ENCODE peak calls at places on chromosomes 2 and 18, in eight cellular contexts. L is ovary; D is CD8-positive, alpha-beta T cell; Q is aorta; M is PC-9; F is right lobe of liver; Y is mammary epithelial cell; H is colonic mucosa. W is an unnamed sample. For H3K4me1, the result is how much of the 10 kb centered on the place peaks cover.

GRCh38 chr18:13836559-13836958 is 12.6 kb downstream of the MC5R start:
- DNase-seq in H (no peak), M (no peak), L (no peak), D (no peak), F (no peak), Q (no peak), Y (no peak), W (no peak)

GRCh38 chr2:54678719-54679118 is 44.7 kb upstream of the EML6 start:
- DNase-seq in F (no peak), M (no peak), Y (no peak), D (no peak), Q (no peak), H (no peak), L (no peak), W (no peak)

GRCh38 chr18:10928971-10929373 is 220.4 kb downstream of the PIEZO2 start:
- DNase-seq in Y (no peak), M (no peak), L (no peak), D (no peak), H (no peak), F (no peak), Q (no peak), W (no peak)

GRCh38 chr18:51110073-51110797 is 80.2 kb downstream of the SMAD4 start:
- DNase-seq in D (peak), H (peak), F (peak), M (no peak), L (peak), Q (peak), Y (peak), W (peak)

GRCh38 chr18:34023471-34023870 is 201.2 kb downstream of the NOL4 start:
- DNase-seq in Q (no peak), H (no peak), F (no peak), Y (peak), M (no peak), L (no peak), D (no peak), W (no peak)

GRCh38 chr2:174577967-174578589 is 19.5 kb downstream of the WIPF1 start:
- DNase-seq in M (no peak), L (no peak), F (no peak), Q (no peak), H (no peak), D (no peak), Y (peak), W (peak)

GRCh38 chr2:109176489-109176888 is 47.5 kb downstream of the SH3RF3 start:
- DNase-seq in L (no peak), H (no peak), F (no peak), Y (no peak), Q (no peak), M (no peak), D (no peak), W (no peak)

GRCh38 chr2:184598313-184599053 is at the start of gene ZNF804A:
- DNase-seq in F (peak), D (no peak), M (no peak), H (peak), Y (peak), L (peak), Q (peak), W (peak)

GRCh38 chr2:118176601-118177000 is 88.3 kb downstream of the INSIG2 start:
- DNase-seq in D (no peak), M (no peak), F (no peak), Y (no peak), H (no peak), L (no peak), Q (no peak), W (no peak)

GRCh38 chr18:55838841-55839240 is 250.8 kb upstream of the TCF4 start:
- DNase-seq in M (no peak), D (no peak), H (no peak), L (no peak), Y (peak), Q (no peak), F (no peak), W (peak)

GRCh38 chr2:39511219-39511785 is 74.2 kb upstream of the MAP4K3 start:
- DNase-seq in D (no peak), M (no peak), Q (no peak), F (no peak), H (no peak), L (peak), Y (no peak), W (no peak)

GRCh38 chr2:39512434-39512935 is 75.4 kb upstream of the MAP4K3 start:
- DNase-seq in L (peak), M (no peak), Y (no peak), H (peak), D (no peak), Q (no peak), F (no peak), W (no peak)

GRCh38 chr2:39508243-39508642 is 71.2 kb upstream of the MAP4K3 start:
- DNase-seq in F (no peak), Q (no peak), Y (no peak), D (no peak), M (no peak), L (no peak), H (no peak), W (no peak)

GRCh38 chr2:39511786-39512433 is 74.8 kb upstream of the MAP4K3 start:
- DNase-seq in F (peak), H (peak), Y (no peak), M (no peak), Q (no peak), L (no peak), D (no peak), W (no peak)

GRCh38 chr2:39510087-39510486 is 73.0 kb upstream of the MAP4K3 start:
- DNase-seq in Y (no peak), L (no peak), D (no peak), H (no peak), F (no peak), M (no peak), Q (no peak), W (no peak)
- H3K4me1 ChIP-seq in Y (under half), L (under half), D (under half), H (under half), F (under half), M (under half), Q (under half), W (under half)

DNA sequence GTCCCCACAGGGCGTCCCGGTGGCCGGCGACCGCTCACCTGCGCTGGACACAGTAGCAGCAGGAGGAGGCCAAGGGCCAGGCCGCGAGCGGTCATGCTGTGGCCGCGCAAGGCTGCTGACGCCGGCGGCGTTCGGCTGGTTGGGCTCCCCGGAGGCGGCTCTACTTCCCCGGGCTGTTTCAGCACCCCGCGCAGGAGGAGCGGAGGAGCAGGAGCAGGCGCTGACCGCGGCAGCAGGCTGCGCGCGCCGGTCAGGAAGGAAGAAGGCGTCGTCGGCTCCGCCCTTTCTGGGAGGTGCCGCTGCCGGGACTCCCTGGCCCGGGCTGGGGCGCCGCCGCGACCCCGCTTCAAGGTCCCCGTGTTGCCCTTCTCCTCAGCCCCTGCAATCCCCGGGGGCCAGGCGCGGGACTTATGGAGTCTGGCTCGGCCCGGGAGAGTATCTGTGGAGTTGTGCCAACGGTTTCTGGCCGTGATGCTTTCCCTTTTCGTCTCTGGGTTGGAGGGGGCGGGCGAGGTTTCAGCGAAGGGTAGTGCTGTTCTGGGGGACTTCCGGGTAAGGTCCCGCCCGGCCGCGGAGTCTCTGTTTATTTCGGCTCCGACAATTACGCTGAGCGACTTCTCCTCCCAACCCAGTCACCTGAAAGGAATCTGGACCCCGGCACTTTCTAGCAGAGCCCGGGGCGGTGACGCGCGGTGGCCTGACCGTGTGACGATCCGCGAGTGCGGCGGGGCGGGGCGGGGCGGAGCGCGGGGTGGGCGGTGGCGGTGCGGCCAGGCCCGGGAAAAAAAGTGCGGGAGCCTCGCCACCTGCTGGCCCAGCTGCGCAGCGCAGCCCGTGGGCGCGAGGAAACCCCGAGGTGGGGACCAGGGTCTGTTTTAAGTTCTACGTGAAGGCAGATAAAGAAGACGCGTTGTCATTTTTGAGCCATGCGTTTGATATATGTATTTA is at the start of gene NPC1:
- DNase-seq in M (peak), L (peak), D (peak), Y (peak), F (peak), H (peak), Q (peak), W (peak)
- H3K4me1 ChIP-seq in M (under half), L (under half), D (under half), Y (under half), F (under half), H (under half), Q (under half), W (under half)

DNA sequence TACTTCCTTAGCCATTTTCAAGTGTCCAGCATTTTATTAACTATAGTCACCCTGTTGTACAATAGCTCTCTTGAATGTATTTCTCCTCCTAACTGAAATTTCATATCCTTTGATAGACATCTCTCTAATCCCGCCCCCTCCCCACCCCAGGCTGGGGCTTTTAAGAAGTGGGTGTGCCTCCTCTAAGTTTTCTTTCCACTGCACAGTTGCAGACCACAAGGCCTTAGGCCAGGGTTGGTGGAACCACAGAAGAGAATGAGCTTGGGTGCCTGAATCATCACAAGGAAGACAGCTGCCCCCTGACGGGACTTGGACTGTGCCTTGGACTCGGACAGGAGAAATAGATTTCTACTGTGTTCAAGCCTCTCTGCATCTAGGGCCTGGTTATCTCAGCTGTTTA is 193.4 kb downstream of the HAUS1 start:
- DNase-seq in D (no peak), H (no peak), F (no peak), Y (peak), Q (no peak), M (peak), L (no peak), W (no peak)
- H3K4me1 ChIP-seq in D (under half), H (under half), F (under half), Y (under half), Q (under half), M (half or more), L (under half), W (under half)

GRCh38 chr18:78123144-78123909 is 856.3 kb upstream of the SALL3 start:
- DNase-seq in L (no peak), Y (no peak), H (no peak), D (no peak), F (peak), M (no peak), Q (no peak), W (no peak)

GRCh38 chr18:78127041-78127440 is 852.6 kb upstream of the SALL3 start:
- DNase-seq in L (no peak), D (no peak), Y (no peak), F (no peak), H (no peak), M (no peak), Q (no peak), W (no peak)

GRCh38 chr18:78126106-78126505 is 853.5 kb upstream of the SALL3 start:
- DNase-seq in Y (no peak), M (no peak), L (no peak), Q (no peak), D (no peak), H (no peak), F (no peak), W (no peak)

GRCh38 chr18:78125497-78125896 is 854.1 kb upstream of the SALL3 start:
- DNase-seq in Y (no peak), H (no peak), L (no peak), D (no peak), M (no peak), F (no peak), Q (no peak), W (no peak)

DNA sequence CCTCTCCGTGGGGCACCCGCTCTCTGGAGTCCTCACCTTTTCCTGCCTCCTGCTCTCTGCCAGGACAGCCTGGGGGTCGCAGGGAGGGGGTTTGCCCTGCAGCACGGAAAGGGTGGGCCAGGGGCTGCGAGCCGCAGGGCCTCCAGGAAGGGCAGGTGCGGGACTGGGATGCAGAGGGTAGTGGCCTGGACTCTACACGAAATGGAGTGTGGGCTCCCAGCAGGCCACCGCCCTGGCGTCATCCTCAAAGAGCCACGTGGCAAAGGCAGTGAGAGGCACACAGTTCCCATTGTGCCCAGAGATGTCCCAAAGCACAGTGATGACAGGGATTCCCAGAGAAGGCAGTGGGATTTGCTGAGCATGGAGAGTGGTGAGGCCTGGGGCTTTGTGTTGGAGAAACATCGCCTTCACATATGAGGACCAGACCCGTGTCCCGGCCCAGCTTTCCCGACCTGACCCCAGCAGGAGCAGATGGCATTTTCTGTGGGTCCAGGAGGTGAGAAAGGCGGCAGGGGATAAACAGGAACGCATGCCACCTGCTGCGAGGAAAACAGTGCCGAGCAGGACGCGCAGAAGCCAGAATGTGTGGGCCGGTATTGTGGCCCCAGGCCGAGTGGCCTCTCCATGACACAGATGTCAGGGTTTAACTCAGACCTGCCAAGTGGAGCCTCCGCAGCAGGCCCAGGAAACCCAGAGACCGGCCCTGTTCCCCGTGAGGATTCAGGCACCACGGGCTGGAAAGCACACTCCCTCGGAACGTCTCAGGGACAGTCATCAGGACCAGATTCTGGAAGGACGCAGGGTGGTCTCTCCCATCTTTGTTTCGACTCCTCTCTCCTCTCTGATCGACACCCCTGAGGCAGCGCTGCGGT is 855.5 kb upstream of the SALL3 start:
- DNase-seq in L (no peak), D (no peak), F (no peak), M (no peak), Y (no peak), Q (no peak), H (no peak), W (no peak)
- H3K4me1 ChIP-seq in L (under half), D (under half), F (under half), M (under half), Y (under half), Q (under half), H (under half), W (under half)

GRCh38 chr18:9609190-9609589 is 5.2 kb downstream of the PPP4R1 start:
- DNase-seq in F (no peak), Q (no peak), H (no peak), D (no peak), Y (peak), L (no peak), M (no peak), W (no peak)

GRCh38 chr18:9608728-9609127 is 5.6 kb downstream of the PPP4R1 start:
- DNase-seq in Y (no peak), M (no peak), L (no peak), D (no peak), F (no peak), Q (no peak), H (no peak), W (no peak)

GRCh38 chr18:9604348-9604747 is 10.0 kb downstream of the PPP4R1 start:
- DNase-seq in Q (no peak), Y (no peak), D (no peak), F (no peak), M (no peak), H (no peak), L (no peak), W (no peak)

GRCh38 chr18:9606039-9606438 is 8.3 kb downstream of the PPP4R1 start:
- DNase-seq in L (no peak), M (no peak), H (no peak), F (no peak), D (no peak), Q (no peak), Y (no peak), W (no peak)

GRCh38 chr18:9608298-9608697 is 6.1 kb downstream of the PPP4R1 start:
- DNase-seq in L (no peak), Y (no peak), M (no peak), H (no peak), D (no peak), Q (no peak), F (no peak), W (no peak)
- H3K4me1 ChIP-seq in L (under half), Y (under half), M (under half), H (under half), D (under half), Q (under half), F (under half), W (under half)

GRCh38 chr2:31256611-31257382 is 22.8 kb downstream of the EHD3 start:
- DNase-seq in D (no peak), Q (no peak), H (no peak), F (no peak), M (no peak), Y (no peak), L (no peak), W (no peak)
- H3K4me1 ChIP-seq in D (under half), Q (under half), H (under half), F (under half), M (under half), Y (under half), L (under half), W (under half)

GRCh38 chr2:66574701-66575624 is 140.0 kb downstream of the MEIS1 start:
- DNase-seq in H (peak), Q (peak), M (peak), Y (peak), F (peak), D (no peak), L (peak), W (peak)

GRCh38 chr2:66573866-66574265 is 138.9 kb downstream of the MEIS1 start:
- DNase-seq in L (peak), D (no peak), F (no peak), Q (no peak), M (no peak), Y (no peak), H (no peak), W (no peak)

GRCh38 chr2:66577331-66578041 is 142.6 kb downstream of the MEIS1 start:
- DNase-seq in F (no peak), D (no peak), H (no peak), Q (peak), Y (no peak), L (peak), M (no peak), W (no peak)

GRCh38 chr2:66576381-66577330 is 141.7 kb downstream of the MEIS1 start:
- DNase-seq in D (no peak), F (no peak), Q (peak), M (no peak), Y (peak), H (peak), L (peak), W (no peak)

DNA sequence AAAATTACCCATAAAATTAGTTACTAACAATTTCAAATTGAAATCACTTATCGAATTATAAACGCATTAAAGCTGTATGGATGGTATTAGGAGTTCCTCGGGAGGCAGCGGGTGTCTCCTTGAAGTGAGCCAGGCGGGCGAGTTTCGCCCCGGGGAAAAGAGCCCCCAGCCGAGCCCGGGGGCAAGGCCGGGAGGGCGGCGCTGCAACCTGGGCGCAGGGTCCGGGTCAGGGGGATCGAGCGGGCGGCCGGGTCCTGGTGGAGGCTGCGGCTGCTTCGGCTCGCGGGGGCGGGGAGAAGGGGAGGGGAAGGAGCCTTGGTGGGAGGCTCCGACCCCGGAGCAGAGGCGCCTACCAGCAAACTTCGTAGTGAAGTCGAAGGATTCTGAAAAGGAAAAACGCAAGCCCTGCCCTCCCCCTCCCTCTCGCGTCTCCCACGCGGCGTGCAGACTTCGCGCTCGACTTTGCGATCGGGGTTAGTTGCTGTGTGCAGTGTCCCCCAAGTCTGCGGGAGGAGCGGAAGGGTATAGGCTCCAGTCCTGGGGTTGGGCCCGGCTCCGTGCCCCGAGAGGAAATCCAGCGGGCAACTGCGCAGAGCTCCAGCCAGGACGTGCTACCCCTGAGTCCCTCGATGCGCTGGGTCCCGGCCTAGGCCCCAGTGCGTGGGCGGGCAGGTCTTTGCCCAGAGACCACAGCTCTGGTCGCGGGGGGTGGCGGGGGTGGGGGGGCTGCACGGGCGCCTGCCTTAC is 140.9 kb downstream of the MEIS1 start:
- DNase-seq in H (peak), F (peak), D (no peak), Y (no peak), Q (peak), L (peak), M (no peak), W (no peak)
- H3K4me1 ChIP-seq in H (under half), F (under half), D (under half), Y (under half), Q (under half), L (under half), M (under half), W (under half)

GRCh38 chr2:73031725-73032701 is 39.5 kb downstream of the SFXN5 start:
- DNase-seq in D (no peak), M (no peak), H (peak), F (peak), Q (no peak), Y (no peak), L (no peak), W (no peak)
- H3K4me1 ChIP-seq in D (under half), M (under half), H (under half), F (under half), Q (under half), Y (under half), L (under half), W (under half)

DNA sequence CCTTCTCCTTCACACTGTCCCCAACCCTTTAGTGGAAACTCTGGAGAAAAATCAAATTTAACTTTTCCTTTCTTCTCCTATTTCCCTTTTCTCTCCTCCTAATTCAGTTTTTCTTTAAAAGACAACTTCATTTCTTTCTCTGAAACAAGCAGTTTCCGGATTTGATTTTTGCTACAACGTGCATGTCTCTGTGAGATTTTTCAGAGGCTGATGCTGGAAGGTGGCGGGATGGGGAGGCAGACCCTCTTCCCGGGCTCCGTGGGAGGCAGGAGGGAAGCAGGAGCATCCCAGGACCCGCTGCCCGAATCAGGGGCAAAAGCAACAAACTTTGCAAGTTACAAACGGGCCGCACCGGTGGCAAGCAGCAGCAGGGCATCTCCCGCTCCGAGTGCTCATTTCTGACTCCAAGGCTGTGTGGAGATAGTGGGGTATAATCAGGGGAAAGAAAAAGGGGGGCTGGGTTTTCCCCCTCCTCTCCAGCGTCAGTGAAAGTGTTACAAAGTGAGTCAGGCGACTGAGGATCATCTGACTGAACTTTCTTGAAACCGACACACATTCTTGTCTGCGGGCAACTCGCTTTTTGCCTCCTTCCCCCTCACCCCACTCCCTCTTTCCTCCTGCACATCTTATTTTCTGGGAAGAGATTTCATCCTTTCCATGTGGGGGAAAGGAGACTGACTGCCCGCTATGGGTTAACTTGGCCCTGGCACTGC is 6.4 kb downstream of the ZEB2 start:
- DNase-seq in Q (no peak), H (no peak), M (no peak), L (peak), F (no peak), D (no peak), Y (no peak), W (peak)
- H3K4me1 ChIP-seq in Q (under half), H (under half), M (under half), L (under half), F (under half), D (under half), Y (under half), W (half or more)